ENCODE peak calls at places on chromosomes 7 and 10, in nine cellular contexts. S is cardiac muscle cell, E is pancreas, I is heart left ventricle, G is Panc1, F is sigmoid colon, P is left lung, U is lower lobe of right lung, X is gastrocnemius medialis. J is an unnamed sample. For H3K4me1, the result is how much of the 10 kb centered on the place peaks cover.

GRCh38 chr10:75108684-75109458 is 2.6 kb upstream of the SAMD8 start:
- DNase-seq in F (no peak), I (no peak), P (no peak), G (no peak), U (no peak), S (peak), X (peak), E (no peak), J (no peak)

GRCh38 chr10:59079386-59080226 is 96.8 kb upstream of the PHYHIPL start:
- DNase-seq in E (no peak), U (no peak), S (no peak), P (no peak), I (no peak), G (no peak), F (no peak), X (no peak), J (no peak)

GRCh38 chr10:61900829-61901783 is at the start of gene ARID5B:
- DNase-seq in G (no peak), I (no peak), S (peak), E (peak), U (no peak), F (no peak), X (no peak), P (peak), J (no peak)

GRCh38 chr10:46019541-46020343 is 10.7 kb downstream of the NCOA4 start:
- DNase-seq in S (peak), I (no peak), G (no peak), P (peak), U (no peak), E (no peak), X (peak), F (no peak), J (no peak)

GRCh38 chr10:50917486-50917885 is 32.1 kb upstream of the A1CF start:
- DNase-seq in X (no peak), E (no peak), U (no peak), F (no peak), P (no peak), G (no peak), I (no peak), S (no peak), J (no peak)

GRCh38 chr7:140972876-140973829 is 41.6 kb downstream of the MRPS33 start:
- DNase-seq in S (no peak), P (no peak), F (no peak), G (no peak), U (no peak), I (no peak), X (no peak), E (no peak), J (no peak)

GRCh38 chr10:21527634-21528451 is 2.4 kb upstream of the SKIDA1 start:
- DNase-seq in X (no peak), S (no peak), E (no peak), P (no peak), F (no peak), I (no peak), U (no peak), G (no peak), J (no peak)

GRCh38 chr10:36781570-36781969 is 343.8 kb upstream of the ANKRD30A start:
- DNase-seq in F (no peak), P (no peak), S (peak), X (no peak), I (no peak), G (no peak), E (no peak), U (no peak), J (no peak)

GRCh38 chr10:124746992-124747391 is 2.8 kb upstream of the FAM53B start:
- DNase-seq in F (no peak), X (no peak), U (no peak), P (no peak), E (no peak), G (no peak), S (no peak), I (no peak), J (no peak)

GRCh38 chr10:97234403-97234802 is 48.6 kb upstream of the SLIT1 start:
- DNase-seq in G (no peak), P (no peak), U (no peak), X (no peak), S (peak), I (no peak), F (no peak), E (no peak), J (no peak)

GRCh38 chr7:80533287-80533686 is 21.4 kb upstream of the GNAT3 start:
- DNase-seq in X (no peak), F (no peak), P (no peak), E (no peak), S (no peak), G (no peak), U (no peak), I (no peak), J (no peak)

GRCh38 chr7:27117687-27118491 is 12.7 kb downstream of the HOXA4 start:
- DNase-seq in X (no peak), U (no peak), F (peak), G (no peak), P (no peak), S (no peak), E (no peak), I (no peak), J (peak)

GRCh38 chr10:103542764-103543616 is 49.5 kb downstream of the NEURL1 start:
- DNase-seq in G (no peak), E (peak), F (no peak), X (no peak), I (no peak), P (no peak), U (no peak), S (peak), J (peak)

GRCh38 chr10:4663162-4663992 is 162.6 kb upstream of the AKR1E2 start:
- DNase-seq in X (peak), S (peak), U (no peak), F (peak), G (peak), P (peak), I (no peak), E (peak), J (no peak)

GRCh38 chr10:62073429-62073828 is 171.9 kb downstream of the ARID5B start:
- DNase-seq in X (no peak), P (no peak), E (no peak), G (no peak), I (no peak), F (no peak), S (no peak), U (no peak), J (no peak)

GRCh38 chr10:86689146-86689545 is 20.8 kb downstream of the LDB3 start:
- DNase-seq in X (no peak), E (no peak), I (peak), F (no peak), S (no peak), U (no peak), G (no peak), P (no peak), J (peak)

GRCh38 chr7:93053946-93054943 is 63.5 kb downstream of the SAMD9 start:
- DNase-seq in G (no peak), S (no peak), U (no peak), F (no peak), P (no peak), X (no peak), I (no peak), E (no peak), J (peak)

GRCh38 chr10:47449102-47449978 is 34.6 kb downstream of the ANXA8 start:
- DNase-seq in X (no peak), U (peak), P (no peak), F (no peak), G (no peak), I (peak), E (no peak), S (no peak), J (no peak)

GRCh38 chr10:47451998-47452494 is 31.9 kb downstream of the ANXA8 start:
- DNase-seq in P (no peak), E (no peak), U (peak), S (no peak), F (no peak), G (no peak), I (no peak), X (no peak), J (no peak)

GRCh38 chr10:47451275-47451997 is 32.5 kb downstream of the ANXA8 start:
- DNase-seq in U (peak), S (no peak), E (no peak), I (peak), X (no peak), P (no peak), G (no peak), F (no peak), J (peak)

GRCh38 chr10:47449979-47450378 is 33.9 kb downstream of the ANXA8 start:
- DNase-seq in F (no peak), U (peak), X (no peak), G (no peak), E (no peak), P (no peak), I (peak), S (no peak), J (no peak)

DNA sequence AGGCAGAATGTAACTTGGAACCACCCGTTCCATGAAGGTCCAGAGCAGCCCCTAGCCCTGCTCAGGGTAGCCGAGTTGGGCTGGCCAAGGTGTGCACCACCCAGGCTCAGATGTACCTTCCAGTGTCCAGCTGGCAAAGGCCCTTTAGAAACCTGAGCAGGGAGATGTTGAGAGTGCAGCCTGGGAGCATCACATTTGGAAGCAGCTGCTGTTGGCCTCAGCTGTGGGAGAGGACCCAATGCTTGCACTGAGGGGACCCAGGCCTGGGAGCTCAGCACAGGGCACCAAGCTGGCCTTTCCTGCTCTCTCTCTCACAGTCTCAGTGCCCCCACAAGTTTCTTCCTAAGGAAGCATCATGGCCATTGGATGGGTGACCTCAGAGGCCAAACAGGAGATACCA is 33.5 kb downstream of the ANXA8 start:
- DNase-seq in S (no peak), F (no peak), E (no peak), P (no peak), X (no peak), I (peak), U (no peak), G (no peak), J (no peak)
- H3K4me1 ChIP-seq in S (under half), F (under half), E (under half), P (under half), X (under half), I (under half), U (under half), G (under half), J (under half)

DNA sequence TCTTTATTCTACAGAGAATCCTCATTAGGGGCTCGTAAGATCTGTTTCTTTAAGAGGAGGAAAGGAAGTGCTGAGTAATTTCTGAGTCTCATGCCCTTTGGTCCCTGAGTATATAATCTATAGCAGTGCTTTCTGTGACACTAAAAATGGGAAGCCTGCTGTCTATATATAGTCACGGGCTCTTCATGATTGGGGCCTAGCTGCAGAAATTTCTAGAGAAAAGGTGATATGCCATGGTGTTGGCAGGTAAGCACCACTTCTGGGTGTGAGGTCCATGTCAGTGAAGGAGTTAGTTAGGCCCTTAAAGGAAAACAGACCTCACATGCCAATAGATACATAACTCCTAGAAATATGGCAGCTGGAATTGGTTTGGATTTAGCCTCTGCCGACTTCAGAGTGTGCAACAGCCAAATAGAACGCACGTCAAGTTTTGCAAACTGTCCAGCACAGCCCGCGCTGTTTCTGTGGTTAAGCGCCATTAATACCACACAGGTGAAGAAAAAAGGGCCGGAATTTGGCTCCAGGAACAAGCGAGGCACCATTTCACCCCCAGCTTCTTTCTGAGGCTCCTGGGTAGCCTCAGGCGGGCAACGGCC is 123.2 kb downstream of the TACC2 start:
- DNase-seq in G (no peak), F (no peak), E (peak), S (no peak), I (no peak), U (no peak), P (no peak), X (no peak), J (no peak)
- H3K27ac ChIP-seq in G (peak), F (peak), E (peak), S (peak), I (peak), U (peak), P (peak), X (peak), J (peak)

DNA sequence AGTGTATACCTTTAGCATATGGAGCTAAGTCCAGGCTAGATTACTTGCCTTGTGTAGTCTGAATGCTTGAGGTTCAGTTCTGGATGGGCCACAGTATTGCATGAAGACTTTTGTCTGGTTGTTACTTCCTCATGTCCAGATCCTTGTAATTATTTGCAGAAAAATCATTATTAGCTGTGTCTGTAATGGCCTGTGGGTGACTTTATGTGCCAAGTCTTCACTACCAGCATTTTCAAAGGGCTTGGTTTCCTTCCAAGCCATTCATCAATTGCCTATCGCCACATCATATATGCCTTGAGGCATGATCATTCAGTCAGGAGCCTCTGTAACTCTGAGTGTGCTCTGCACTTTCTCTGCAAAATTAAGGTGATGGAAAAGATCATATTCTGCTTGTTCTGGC is 13.8 kb upstream of the HDAC9 start:
- DNase-seq in I (no peak), X (no peak), U (no peak), F (no peak), P (no peak), G (no peak), E (no peak), S (no peak), J (no peak)
- H3K4me3 ChIP-seq in I (no peak), X (no peak), U (no peak), F (no peak), P (no peak), G (no peak), E (no peak), S (no peak), J (no peak)

GRCh38 chr7:511476-512145 is 8.0 kb downstream of the PDGFA start:
- DNase-seq in X (no peak), E (no peak), I (peak), G (no peak), S (no peak), F (peak), P (no peak), U (peak), J (peak)

GRCh38 chr7:509426-509825 is 10.2 kb downstream of the PDGFA start:
- DNase-seq in S (no peak), P (no peak), E (no peak), X (no peak), G (no peak), F (peak), I (peak), U (peak), J (peak)

GRCh38 chr7:508461-509170 is 11.0 kb downstream of the PDGFA start:
- DNase-seq in S (no peak), X (no peak), U (peak), I (peak), F (peak), G (no peak), E (no peak), P (no peak), J (peak)

GRCh38 chr7:510782-511281 is 8.8 kb downstream of the PDGFA start:
- DNase-seq in G (no peak), E (no peak), U (peak), X (no peak), I (peak), P (no peak), F (peak), S (no peak), J (peak)

DNA sequence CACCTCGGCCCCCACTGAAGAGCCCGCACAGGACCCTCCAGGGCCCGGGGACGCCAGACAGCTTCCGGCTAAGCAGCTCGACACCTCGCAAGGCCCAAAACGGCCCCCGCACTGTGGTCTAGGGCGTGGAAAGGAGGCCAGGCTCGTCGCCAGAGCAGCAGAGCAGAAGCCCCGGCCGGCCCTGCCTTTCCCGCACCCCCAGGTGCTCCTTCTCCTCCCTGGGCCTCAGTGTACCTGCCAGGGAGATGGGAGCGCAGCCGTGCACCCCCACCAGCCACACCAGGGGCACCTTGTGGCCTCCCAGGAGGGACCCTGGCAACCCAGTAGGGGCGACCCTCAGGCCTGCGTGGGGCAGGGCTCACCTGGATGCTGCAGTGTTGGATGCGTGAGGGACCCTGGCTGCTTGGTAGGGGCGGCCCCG is 9.6 kb downstream of the PDGFA start:
- DNase-seq in F (peak), U (peak), G (no peak), X (no peak), P (no peak), I (peak), E (no peak), S (no peak), J (peak)
- H3K4me1 ChIP-seq in F (under half), U (under half), G (under half), X (under half), P (under half), I (under half), E (under half), S (under half), J (under half)

GRCh38 chr10:6088721-6089333 is at the start of gene RBM17:
- DNase-seq in X (peak), E (peak), S (peak), U (peak), I (peak), P (peak), F (peak), G (peak), J (peak)

GRCh38 chr10:6089334-6090219 is 743 bp downstream of the RBM17 start:
- DNase-seq in U (no peak), G (no peak), F (no peak), I (peak), E (peak), P (peak), S (peak), X (no peak), J (peak)

GRCh38 chr10:6092731-6093130 is 3.9 kb downstream of the RBM17 start:
- DNase-seq in X (no peak), P (no peak), S (no peak), U (no peak), G (no peak), E (no peak), F (no peak), I (no peak), J (no peak)

GRCh38 chr10:6095810-6096209 is 7.0 kb downstream of the RBM17 start:
- DNase-seq in X (no peak), I (no peak), F (no peak), G (no peak), U (no peak), P (no peak), S (no peak), E (no peak), J (no peak)

DNA sequence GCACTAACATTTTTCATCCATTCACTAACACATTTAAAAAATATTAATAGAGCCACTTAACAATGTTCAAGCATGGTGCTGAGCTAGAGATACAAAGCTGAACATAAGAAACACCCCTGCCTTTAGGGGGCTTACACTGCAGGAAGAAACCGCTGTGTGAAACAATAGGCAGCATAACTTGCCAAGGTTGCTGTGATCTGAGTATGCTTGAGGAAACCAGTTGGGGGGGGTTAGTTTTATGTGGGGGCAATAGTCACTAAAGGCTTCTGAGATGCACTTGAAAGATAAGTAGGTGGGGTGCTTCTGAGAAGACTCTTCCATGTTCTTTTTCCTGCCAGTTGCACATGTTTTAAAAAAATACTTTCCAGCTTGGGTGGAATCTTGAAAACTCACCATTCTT is 2.8 kb downstream of the RBM17 start:
- DNase-seq in G (no peak), S (no peak), E (no peak), P (no peak), U (no peak), F (no peak), I (no peak), X (no peak), J (no peak)
- H3K27ac ChIP-seq in G (no peak), S (no peak), E (no peak), P (no peak), U (no peak), F (no peak), I (no peak), X (no peak), J (no peak)

DNA sequence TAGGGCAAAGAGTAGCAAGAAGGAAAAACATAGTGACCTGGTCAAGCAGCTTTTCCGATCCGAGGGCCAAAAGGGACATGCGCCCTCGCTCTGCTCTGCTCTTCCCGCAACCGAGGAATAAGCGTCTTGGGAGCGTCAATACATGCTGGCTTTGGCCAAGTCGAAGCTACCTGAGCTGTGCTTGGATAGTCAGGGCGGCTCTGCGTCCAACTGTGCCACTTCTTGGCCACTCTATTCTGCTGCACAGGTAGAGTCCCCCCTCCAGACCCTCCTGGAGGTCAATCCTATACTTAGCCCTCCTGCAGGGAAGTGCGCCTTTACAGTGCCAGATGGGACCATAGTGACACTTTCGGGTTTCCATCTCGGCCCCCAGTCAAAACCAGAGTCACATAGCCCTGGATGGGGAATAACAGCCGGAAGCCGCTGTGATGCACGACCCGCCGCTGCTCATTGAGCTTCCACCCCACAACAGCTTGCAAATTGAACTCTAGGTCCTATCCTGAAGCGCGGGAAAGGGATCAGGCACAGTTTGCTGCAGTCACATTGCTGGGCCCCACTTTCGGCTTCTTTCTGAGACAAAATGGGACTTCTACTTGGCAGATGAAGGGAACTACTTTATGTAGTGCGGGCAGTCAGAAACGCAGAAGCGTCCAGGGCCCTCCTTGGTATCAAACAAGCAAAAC is 1.1 kb upstream of the HPSE2 start:
- DNase-seq in I (no peak), E (no peak), X (no peak), F (no peak), P (no peak), G (no peak), U (no peak), S (peak), J (no peak)
- H3K4me3 ChIP-seq in I (no peak), E (no peak), X (peak), F (peak), P (no peak), G (no peak), U (no peak), S (peak), J (no peak)

J was measured in kidney.